ENCODE peak calls at places on chromosomes 7 and 10, in five cellular contexts. K is A549, Q is right cardiac atrium, M is T-helper 2 cell, T is EL. N is an unnamed sample.

GRCh38 chr10:12603766-12604470 is 254.6 kb downstream of the CAMK1D start:
- DNase-seq in M (no peak), K (no peak), T (no peak), Q (no peak), N (no peak)

GRCh38 chr7:130421685-130422084 is 19.1 kb downstream of the CEP41 start:
- DNase-seq in K (no peak), M (no peak), Q (no peak), T (no peak), N (no peak)

GRCh38 chr10:31129261-31129660 is 97.6 kb upstream of the ZNF438 start:
- DNase-seq in T (peak; percentile 62), Q (peak; percentile 66), K (no peak), M (no peak), N (no peak)

GRCh38 chr10:113085776-113086175 is 135.7 kb downstream of the TCF7L2 start:
- DNase-seq in Q (no peak), M (no peak), T (no peak), K (no peak), N (no peak)

GRCh38 chr7:105015631-105015965 is 1.6 kb downstream of the KMT2E start:
- DNase-seq in M (no peak), T (peak; percentile 44), K (no peak), Q (no peak), N (peak; percentile 31)

GRCh38 chr10:14959221-14960057 is at the start of gene MEIG1:
- DNase-seq in T (peak; percentile 95), Q (peak; percentile 97), M (peak; percentile 83), K (peak; percentile 95), N (peak; percentile 64)

GRCh38 chr10:101536800-101537199 is 51.3 kb downstream of the POLL start:
- DNase-seq in M (no peak), K (peak; percentile 49), T (peak; percentile 22), Q (no peak), N (peak; percentile 13)

GRCh38 chr10:128779457-128779856 is 653.2 kb upstream of the MKI67 start:
- DNase-seq in K (no peak), Q (no peak), T (no peak), M (no peak), N (no peak)

GRCh38 chr10:110783509-110784103 is 88.1 kb upstream of the PDCD4 start:
- DNase-seq in Q (peak; percentile 62), M (peak; percentile 67), T (no peak), K (no peak), N (no peak)

GRCh38 chr10:23439452-23439919 is 611 bp downstream of the OTUD1 start:
- DNase-seq in K (peak; percentile 17), M (no peak), T (peak; percentile 26), Q (no peak), N (no peak)

GRCh38 chr7:134480730-134481129 is 21.8 kb upstream of the AKR1B1 start:
- DNase-seq in M (no peak), K (peak; percentile 82), T (peak; percentile 73), Q (no peak), N (no peak)

GRCh38 chr7:54839538-54840213 is 80.7 kb upstream of the SEC61G start:
- DNase-seq in K (peak; percentile 80), Q (peak; percentile 93), M (no peak), T (peak; percentile 68), N (no peak)

GRCh38 chr10:15344876-15345285 is 26.2 kb downstream of the FAM171A1 start:
- DNase-seq in Q (no peak), T (no peak), K (no peak), M (no peak), N (peak; percentile 77)

N was measured in NCI-H1048.